ENCODE peak calls at places on chromosomes 13 and 19, in four cellular contexts. K is IMR-90, U is H1, M is mesenchymal stem cell. C is an unnamed sample.

GRCh38 chr13:113489549-113490495 is 689 bp downstream of the DCUN1D2 start:
- DNase-seq in K (peak), U (peak), M (peak), C (no peak)

GRCh38 chr19:7265963-7266362 is 28.3 kb downstream of the INSR start:
- DNase-seq in K (no peak), U (no peak), M (no peak), C (no peak)

GRCh38 chr19:30158893-30159245 is 213.3 kb upstream of the ZNF536 start:
- DNase-seq in K (no peak), U (no peak), M (no peak), C (no peak)

GRCh38 chr13:24865158-24865557 is 101.2 kb downstream of the RNF17 start:
- DNase-seq in K (peak), U (no peak), M (peak), C (no peak)

GRCh38 chr13:46720189-46720588 is 76.8 kb downstream of the ESD start:
- DNase-seq in K (no peak), U (no peak), M (no peak), C (no peak)

GRCh38 chr19:37930416-37930815 is 23.4 kb downstream of the SIPA1L3 start:
- DNase-seq in K (no peak), U (no peak), M (no peak), C (no peak)

GRCh38 chr13:50078512-50079277 is 63.5 kb downstream of the KCNRG start:
- DNase-seq in K (no peak), U (no peak), M (no peak), C (no peak)

GRCh38 chr13:97743946-97744345 is 209.5 kb upstream of the IPO5 start:
- DNase-seq in K (no peak), U (no peak), M (peak), C (no peak)

GRCh38 chr19:1252221-1252817 is 3.9 kb downstream of the MIDN start:
- DNase-seq in K (peak), U (no peak), M (peak), C (no peak)
- H2AK5ac ChIP-seq in K (peak), U (no peak), M (peak), C (no peak)

GRCh38 chr19:47437500-47437899 is 18.2 kb upstream of the MEIS3 start:
- DNase-seq in K (no peak), U (no peak), M (no peak), C (no peak)
- H2BK5ac ChIP-seq in K (no peak), U (no peak), M (no peak), C (no peak)

DNA sequence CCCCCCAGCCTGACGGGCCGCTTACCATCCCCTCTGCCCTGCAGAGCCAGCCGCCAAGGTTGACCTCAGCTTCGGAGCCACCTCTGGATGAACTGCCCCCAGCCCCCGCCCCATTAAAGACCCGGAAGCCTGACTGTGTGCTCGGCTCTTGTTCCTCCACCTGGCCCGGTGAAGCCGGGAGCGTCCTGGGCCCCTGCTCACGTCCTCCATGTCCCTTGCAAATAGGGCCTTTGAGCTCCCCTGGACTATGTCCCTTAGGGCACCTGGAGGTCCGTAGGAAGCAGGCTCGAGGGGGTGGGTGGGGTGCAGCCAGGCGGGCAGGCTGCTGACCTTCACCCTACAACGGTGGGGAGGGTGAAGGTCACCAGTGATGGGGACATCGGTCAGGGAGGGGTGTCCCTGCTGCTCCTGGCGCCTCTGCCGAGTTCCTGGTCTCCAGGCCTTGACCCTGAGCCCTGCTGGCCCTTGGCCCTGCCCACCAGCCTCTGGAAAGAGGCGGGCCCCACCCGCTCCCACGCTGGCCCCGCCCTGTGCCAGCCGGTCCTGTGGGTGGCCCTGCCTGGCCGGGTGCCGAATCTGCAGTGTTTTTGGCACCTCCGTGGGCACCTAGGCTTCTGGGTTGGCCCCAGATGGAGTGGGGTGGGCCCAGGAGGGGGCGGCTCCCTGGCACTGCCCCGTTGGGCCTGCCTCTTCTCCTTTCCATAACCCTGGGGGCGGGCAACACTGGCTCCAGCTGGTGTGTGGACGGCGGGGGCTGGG is 3.3 kb downstream of the ATP5F1D start:
- DNase-seq in K (no peak), U (no peak), M (no peak), C (no peak)
- H2AK5ac ChIP-seq in K (peak), U (no peak), M (peak), C (no peak)

GRCh38 chr19:28746486-28746885 is 466.5 kb downstream of the UQCRFS1 start:
- DNase-seq in K (no peak), U (no peak), M (no peak), C (no peak)

GRCh38 chr19:28744014-28744413 is 468.9 kb downstream of the UQCRFS1 start:
- DNase-seq in K (no peak), U (no peak), M (no peak), C (no peak)

DNA sequence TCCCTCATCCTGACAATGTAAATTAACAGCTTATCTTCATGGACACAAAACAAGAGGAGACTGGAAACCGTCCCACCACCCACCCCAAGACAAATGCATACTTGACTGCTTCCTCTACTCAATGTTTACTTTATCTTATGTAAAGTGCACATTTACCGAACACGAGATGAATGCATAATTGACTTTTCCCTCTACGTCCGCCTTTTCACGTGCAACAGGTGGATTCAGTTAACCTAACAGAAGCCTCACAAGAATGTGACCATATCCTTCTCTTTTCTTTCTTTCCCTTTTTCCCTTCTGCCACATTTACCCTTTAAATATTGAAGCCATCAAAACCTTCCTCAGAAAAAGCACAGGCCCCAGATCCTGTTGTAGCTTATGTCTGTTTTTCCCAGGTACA is 468.0 kb downstream of the UQCRFS1 start:
- DNase-seq in K (no peak), U (no peak), M (no peak), C (no peak)
- H2BK5ac ChIP-seq in K (no peak), U (no peak), M (no peak), C (no peak)

DNA sequence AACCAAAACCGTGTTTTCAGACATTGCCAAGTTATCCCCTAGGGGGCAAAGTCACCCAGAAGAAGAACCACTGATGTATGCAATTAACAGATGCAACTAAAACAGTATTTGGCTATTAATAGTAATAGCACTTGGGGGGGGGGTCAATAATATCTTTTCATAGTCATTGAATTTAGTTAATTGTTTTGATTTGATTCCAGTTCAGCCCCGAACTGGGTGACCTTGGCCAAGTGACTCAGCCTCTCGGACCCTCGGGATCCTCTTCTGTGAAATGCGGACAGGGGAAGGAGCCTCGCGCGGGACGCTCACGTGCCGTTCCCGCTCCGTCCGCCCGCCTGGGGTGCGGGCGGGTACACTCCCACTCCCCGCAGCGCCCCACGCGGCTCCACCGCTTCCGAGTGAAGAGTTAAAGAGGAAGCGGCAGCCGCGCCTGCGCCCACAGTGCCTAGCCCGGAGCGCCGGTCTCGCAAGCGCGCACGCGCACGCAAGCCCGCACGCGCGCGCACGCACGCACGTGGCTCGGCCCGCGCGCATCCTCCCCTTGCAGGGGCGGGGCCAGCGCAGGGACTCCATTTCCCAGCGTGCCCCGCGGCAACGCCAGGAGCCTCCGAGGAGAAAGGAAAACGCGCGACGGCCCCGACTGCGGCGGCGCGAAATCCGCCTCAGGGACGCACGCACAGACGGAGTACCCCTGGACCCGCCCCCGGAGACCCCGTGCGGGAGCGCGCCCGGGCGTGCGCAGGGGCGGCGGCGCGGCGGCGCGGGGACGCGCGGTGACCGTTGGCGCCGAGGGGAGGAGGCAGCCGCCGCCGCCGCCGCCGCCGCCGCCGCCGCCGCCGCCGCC is at the start of gene DAZAP1:
- DNase-seq in K (peak), U (peak), M (peak), C (peak)
- H2AK5ac ChIP-seq in K (peak), U (no peak), M (peak), C (no peak)

GRCh38 chr19:13860679-13861391 is 16.1 kb upstream of the NANOS3 start:
- DNase-seq in K (no peak), U (no peak), M (no peak), C (no peak)
- H2BK5ac ChIP-seq in K (peak), U (no peak), M (no peak), C (no peak)

GRCh38 chr13:78607409-78608253 is 4.3 kb upstream of the POU4F1 start:
- DNase-seq in K (no peak), U (peak), M (no peak), C (peak)
- H2AK5ac ChIP-seq in K (no peak), U (no peak), M (no peak), C (no peak)

DNA sequence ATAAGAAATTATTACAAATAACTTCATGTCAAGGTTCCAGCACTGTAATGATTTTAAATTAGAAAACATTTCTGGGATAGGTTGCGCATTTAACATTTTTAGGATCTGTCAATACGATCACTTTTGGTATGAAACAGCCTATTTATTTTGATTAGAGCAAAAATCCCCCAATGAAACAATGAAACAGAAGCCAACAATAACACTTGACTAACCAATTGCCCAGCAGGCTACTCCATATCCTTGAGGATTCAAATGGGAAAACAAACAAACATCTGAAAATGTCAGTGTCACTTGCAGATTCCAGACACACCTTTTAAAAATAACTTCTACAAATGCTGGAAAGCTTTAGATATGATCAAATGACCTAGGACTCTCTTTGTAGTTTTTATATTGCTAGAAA is 1412.5 kb upstream of the PRR20A start:
- DNase-seq in K (no peak), U (no peak), M (no peak), C (no peak)
- H2BK5ac ChIP-seq in K (no peak), U (no peak), M (no peak), C (no peak)

GRCh38 chr19:912181-913079 is 589 bp downstream of the R3HDM4 start:
- DNase-seq in K (no peak), U (no peak), M (no peak), C (no peak)

GRCh38 chr19:911197-912033 is 1.6 kb downstream of the R3HDM4 start:
- DNase-seq in K (no peak), U (peak), M (no peak), C (peak)

GRCh38 chr19:917323-918151 is at the start of gene KISS1R:
- DNase-seq in K (peak), U (peak), M (peak), C (peak)

GRCh38 chr19:916645-917322 is 349 bp upstream of the KISS1R start:
- DNase-seq in K (no peak), U (peak), M (no peak), C (peak)

DNA sequence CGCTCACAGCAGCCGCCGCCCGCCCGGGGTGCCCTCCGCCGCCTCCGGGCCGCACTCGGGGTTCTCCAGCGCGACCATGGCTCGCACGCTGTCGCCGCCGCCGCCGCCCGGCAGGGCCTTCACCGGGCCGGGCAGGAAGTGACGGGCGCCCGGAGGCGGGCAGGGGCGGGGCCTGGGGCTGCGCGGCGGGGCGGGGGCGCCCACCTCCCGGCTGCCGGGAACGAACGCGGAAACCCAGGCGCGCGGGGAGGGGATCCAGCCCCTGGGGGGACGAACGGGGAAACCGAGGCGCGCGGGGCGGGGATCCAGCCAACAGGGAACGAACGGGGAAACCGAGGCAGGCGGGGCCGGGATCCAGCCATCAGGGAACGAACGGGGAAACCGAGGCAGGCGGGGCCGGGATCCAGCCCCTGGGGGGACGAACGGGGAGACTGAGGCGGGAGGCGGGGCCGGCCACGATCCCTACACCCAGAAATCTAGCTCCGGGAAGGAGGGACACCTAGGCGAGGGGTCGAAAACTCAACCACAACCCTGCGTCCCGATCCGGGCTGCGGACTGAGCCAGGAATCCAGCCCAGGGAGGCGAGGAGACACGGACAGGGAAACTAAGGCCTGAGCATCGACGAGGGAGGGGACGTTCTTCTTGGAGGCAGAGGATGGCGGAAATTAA is at the start of gene R3HDM4:
- DNase-seq in K (peak), U (peak), M (peak), C (peak)
- H2AK5ac ChIP-seq in K (peak), U (no peak), M (peak), C (no peak)

C was measured in H9.